ENCODE peak calls at places on chromosomes 1 and 21, in four cellular contexts. C is naive thymus-derived CD4-positive, alpha-beta T cell; G is OCI-LY7; J is A549. K is an unnamed sample.
A peak's percentile ranks its signal among the peaks of the same experiment; 100 is the strongest.

GRCh38 chr1:204062106-204062505 is 10.8 kb upstream of the SOX13 start:
- DNase-seq in G (no peak), C (no peak), J (no peak), K (no peak)

GRCh38 chr21:14046401-14046800 is 164.4 kb downstream of the LIPI start:
- DNase-seq in J (no peak), G (no peak), C (no peak), K (no peak)

GRCh38 chr1:220272841-220273090 is 513 bp upstream of the RAB3GAP2 start:
- DNase-seq in J (no peak), G (no peak), C (no peak), K (no peak)

GRCh38 chr1:25486602-25487001 is 55.9 kb downstream of the MACO1 start:
- DNase-seq in G (peak; percentile 15), J (no peak), C (no peak), K (no peak)

GRCh38 chr1:1153874-1154273 is 19.8 kb upstream of the TTLL10 start:
- DNase-seq in J (no peak), C (no peak), G (no peak), K (no peak)

GRCh38 chr21:31566061-31566460 is 93.4 kb upstream of the SOD1 start:
- DNase-seq in C (no peak), G (peak; percentile 15), J (no peak), K (no peak)

GRCh38 chr1:106344494-106344893 is 712.0 kb upstream of the PRMT6 start:
- DNase-seq in G (no peak), C (no peak), J (no peak), K (no peak)

GRCh38 chr1:46592846-46593245 is 11.2 kb downstream of the MKNK1 start:
- DNase-seq in C (no peak), G (no peak), J (no peak), K (no peak)

GRCh38 chr21:37483776-37484175 is 117.2 kb downstream of the DYRK1A start:
- DNase-seq in G (no peak), C (no peak), J (no peak), K (no peak)

GRCh38 chr1:24894002-24894401 is 36.1 kb downstream of the RUNX3 start:
- DNase-seq in J (no peak), G (no peak), C (no peak), K (no peak)

GRCh38 chr1:180521474-180522203 is 19.3 kb upstream of the ACBD6 start:
- DNase-seq in J (no peak), G (no peak), C (no peak), K (no peak)

GRCh38 chr1:203202431-203203245 is 16.1 kb upstream of the CHI3L1 start:
- DNase-seq in G (no peak), C (no peak), J (no peak), K (no peak)

GRCh38 chr1:198937231-198938031 is 298.6 kb downstream of the PTPRC start:
- DNase-seq in J (peak; percentile 68), G (peak; percentile 94), C (peak; percentile 67), K (peak; percentile 68)

GRCh38 chr1:202568466-202569196 is 141.6 kb downstream of the SYT2 start:
- DNase-seq in G (no peak), J (no peak), C (no peak), K (no peak)

GRCh38 chr21:38806153-38806941 is 618 bp downstream of the ETS2 start:
- DNase-seq in G (peak; percentile 56), C (peak; percentile 15), J (no peak), K (no peak)

GRCh38 chr1:36871146-36871971 is 163.0 kb downstream of the GRIK3 start:
- DNase-seq in C (no peak), G (no peak), J (no peak), K (no peak)

GRCh38 chr1:3907031-3907534 is 7.0 kb upstream of the C1orf174 start:
- DNase-seq in G (peak; percentile 77), J (no peak), C (no peak), K (no peak)

GRCh38 chr1:228464487-228464983 is 22.6 kb upstream of the RNF187 start:
- DNase-seq in J (peak; percentile 48), G (peak; percentile 98), C (peak; percentile 84), K (no peak)

GRCh38 chr1:85606414-85606800 is 25.8 kb downstream of the CCN1 start:
- DNase-seq in J (no peak), C (no peak), G (no peak), K (no peak)

GRCh38 chr1:87685366-87686136 is 356.9 kb downstream of the LMO4 start:
- DNase-seq in G (no peak), C (no peak), J (no peak), K (no peak)

GRCh38 chr1:87684786-87685185 is 356.1 kb downstream of the LMO4 start:
- DNase-seq in G (no peak), J (no peak), C (peak; percentile 0), K (peak; percentile 2)

GRCh38 chr1:87683557-87683956 is 354.9 kb downstream of the LMO4 start:
- DNase-seq in G (no peak), C (no peak), J (no peak), K (no peak)

GRCh38 chr1:87682565-87682964 is 353.9 kb downstream of the LMO4 start:
- DNase-seq in J (no peak), G (no peak), C (no peak), K (no peak)

DNA sequence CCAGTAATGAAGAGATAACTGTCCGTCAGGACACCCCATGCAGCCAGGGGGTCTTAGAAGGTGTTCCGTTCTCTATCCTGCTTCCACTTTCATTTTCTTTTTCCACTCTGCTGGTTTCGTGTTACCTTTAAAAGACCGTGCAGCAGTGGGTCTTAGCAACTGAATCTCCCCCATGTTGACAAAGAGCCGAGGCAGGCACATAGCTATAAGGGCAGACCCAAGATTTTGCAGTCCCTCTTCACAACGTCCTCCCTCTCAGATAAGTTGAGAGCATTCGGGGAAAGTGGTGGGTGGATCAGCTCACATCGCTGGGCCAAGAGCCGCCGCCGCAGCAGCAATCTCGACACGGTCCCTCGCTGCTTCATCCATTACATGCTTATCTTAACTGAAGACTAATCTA is 355.5 kb downstream of the LMO4 start:
- DNase-seq in G (no peak), C (no peak), J (no peak), K (no peak)
- H3K27ac ChIP-seq in G (no peak overlapping the region), C (no peak overlapping the region), J (no peak overlapping the region), K (no peak overlapping the region)

GRCh38 chr1:231600461-231600976 is 26.1 kb upstream of the DISC1 start:
- DNase-seq in C (no peak), J (no peak), G (no peak), K (no peak)
- H3K27ac ChIP-seq in C (no peak overlapping the region), J (no peak overlapping the region), G (no peak overlapping the region), K (no peak overlapping the region)

GRCh38 chr1:12148958-12149790 is 17.6 kb upstream of the TNFRSF1B start:
- DNase-seq in J (no peak), C (no peak), G (peak; percentile 82), K (no peak)
- H3K27ac ChIP-seq in J (no peak overlapping the region), C (peak overlapping the region; percentile 36), G (peak overlapping the region; percentile 85), K (no peak overlapping the region)

GRCh38 chr1:44640178-44640865 is 34.0 kb downstream of the TMEM53 start:
- DNase-seq in G (no peak), J (no peak), C (no peak), K (no peak)

GRCh38 chr1:44642255-44642654 is 32.0 kb downstream of the TMEM53 start:
- DNase-seq in C (no peak), J (no peak), G (no peak), K (no peak)

GRCh38 chr1:44643721-44644330 is 30.5 kb downstream of the TMEM53 start:
- DNase-seq in J (no peak), C (no peak), G (no peak), K (no peak)

GRCh38 chr1:44642925-44643324 is 31.4 kb downstream of the TMEM53 start:
- DNase-seq in J (no peak), C (no peak), G (no peak), K (no peak)

GRCh38 chr1:44641126-44642102 is 32.9 kb downstream of the TMEM53 start:
- DNase-seq in G (no peak), J (no peak), C (no peak), K (no peak)
- H3K27ac ChIP-seq in G (no peak overlapping the region), J (no peak overlapping the region), C (no peak overlapping the region), K (no peak overlapping the region)

DNA sequence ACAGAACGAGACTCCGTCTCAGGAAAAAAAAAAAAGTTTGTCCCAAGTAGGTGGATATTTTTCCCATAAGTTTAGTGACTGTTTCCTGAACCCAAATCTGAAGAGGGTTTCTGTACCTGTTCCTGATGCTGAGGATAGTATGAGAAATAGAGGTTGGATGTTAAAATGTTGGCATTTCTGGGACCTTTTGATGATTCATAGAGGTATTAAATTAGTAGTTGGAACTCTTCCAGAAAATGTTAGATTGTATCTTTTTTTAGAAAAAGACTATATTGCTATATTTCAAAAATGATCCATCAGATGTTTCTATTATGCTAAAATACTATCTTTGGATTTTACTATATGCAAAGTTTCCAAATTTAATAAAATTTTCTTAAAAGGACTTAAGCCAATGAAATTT is 2.9 kb upstream of the CENPL start:
- DNase-seq in C (no peak), G (no peak), J (no peak), K (no peak)
- H3K27ac ChIP-seq in C (no peak overlapping the region), G (no peak overlapping the region), J (no peak overlapping the region), K (no peak overlapping the region)

DNA sequence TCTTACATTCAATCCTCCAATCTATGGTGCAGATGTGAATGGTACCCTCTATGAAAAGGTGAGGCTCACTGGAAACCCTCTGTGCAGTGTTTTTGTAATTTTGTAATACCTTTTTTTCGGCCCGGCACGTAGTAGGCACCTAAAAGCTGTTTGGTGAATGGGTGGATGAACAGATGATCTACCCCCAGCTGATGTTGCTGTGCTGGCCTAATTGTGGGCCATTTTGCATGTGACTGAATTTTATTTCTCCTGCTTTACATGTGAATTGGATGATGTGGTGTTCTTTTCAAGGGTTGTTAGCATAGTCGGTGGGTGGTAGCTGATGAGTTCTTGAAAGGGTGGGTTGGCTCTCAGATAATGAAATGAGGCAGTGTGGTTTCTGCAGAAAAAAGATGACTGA is 10.4 kb downstream of the KDM4A start:
- DNase-seq in C (no peak), J (no peak), G (no peak), K (no peak)
- H3K27ac ChIP-seq in C (no peak overlapping the region), J (no peak overlapping the region), G (no peak overlapping the region), K (no peak overlapping the region)